ENCODE peak calls at places on chromosomes 16 and 17, in six cellular contexts. K is NCI-H1436; N is stimulated activated CD8-positive, alpha-beta memory T cell treated with anti-CD3 and anti-CD28 coated beads, Interleukin-7, amount 100 ng/mL, for 4 hours; G is activated naive CD4-positive, alpha-beta T cell; T is LHCN-M2; M is HEK293T. B is an unnamed sample.

GRCh38 chr16:50839356-50839755 is 97.5 kb downstream of the CYLD start:
- DNase-seq in M (no peak), T (no peak), N (no peak), G (no peak), K (no peak), B (no peak)

GRCh38 chr16:66536525-66536924 is 13.4 kb downstream of the TK2 start:
- DNase-seq in N (no peak), K (no peak), G (no peak), M (no peak), T (no peak), B (no peak)

GRCh38 chr17:72502940-72503341 is 382.1 kb downstream of the SOX9 start:
- DNase-seq in N (no peak), T (no peak), K (no peak), M (no peak), G (no peak), B (no peak)

GRCh38 chr17:55730808-55731207 is 8.1 kb upstream of the TMEM100 start:
- DNase-seq in M (no peak), K (no peak), N (no peak), T (peak; percentile 81), G (no peak), B (no peak)

GRCh38 chr17:59439261-59439660 is 107.8 kb downstream of the YPEL2 start:
- DNase-seq in G (no peak), K (no peak), N (no peak), M (no peak), T (no peak), B (no peak)

GRCh38 chr16:87922250-87922871 is 14.0 kb downstream of the CA5A start:
- DNase-seq in G (no peak), T (no peak), M (no peak), K (no peak), N (no peak), B (peak; percentile 50)

GRCh38 chr17:10349403-10349802 is 23.4 kb downstream of the MYH13 start:
- DNase-seq in K (no peak), M (peak; percentile 19), T (no peak), G (no peak), N (no peak), B (no peak)

GRCh38 chr16:2777231-2777902 is at the start of gene ELOB:
- DNase-seq in G (peak; percentile 85), T (peak; percentile 80), M (peak; percentile 94), N (peak; percentile 89), K (peak; percentile 74), B (peak; percentile 75)

GRCh38 chr16:11636172-11636721 is 32.0 kb upstream of the SNN start:
- DNase-seq in K (peak; percentile 79), G (no peak), M (no peak), T (no peak), N (no peak), B (no peak)

GRCh38 chr16:11256657-11257130 is 690 bp upstream of the SOCS1 start:
- DNase-seq in M (no peak), T (peak; percentile 50), K (peak; percentile 26), G (no peak), N (no peak), B (no peak)

GRCh38 chr16:48479955-48480354 is 94.7 kb upstream of the SIAH1 start:
- DNase-seq in N (no peak), M (no peak), T (no peak), K (no peak), G (no peak), B (no peak)

GRCh38 chr17:66200685-66201092 is 8.8 kb upstream of the CEP112 start:
- DNase-seq in K (peak; percentile 76), N (no peak), G (no peak), T (peak; percentile 82), M (peak; percentile 63), B (peak; percentile 72)

GRCh38 chr17:38702900-38703741 is 2.0 kb upstream of the MLLT6 start:
- DNase-seq in K (no peak), T (no peak), G (no peak), N (no peak), M (no peak), B (no peak)